ENCODE peak calls at places on chromosomes 13 and 19, in six cellular contexts. One of them, this sample, is unnamed. For H3K36me3, the result is how much of the 10 kb centered on the place peaks cover.

GRCh38 chr19:32181356-32181920 is 164.0 kb upstream of the ZNF507 start:
- DNase-seq in transverse colon: no peak
- DNase-seq in lung: no peak
- DNase-seq in gastrocnemius medialis: no peak
- DNase-seq in cardiac muscle cell: no peak
- DNase-seq in fibroblast of lung: no peak
- DNase-seq in this sample: no peak

GRCh38 chr13:38265135-38265497 is 84.5 kb upstream of the UFM1 start:
- DNase-seq in transverse colon: no peak
- DNase-seq in lung: peak
- DNase-seq in gastrocnemius medialis: no peak
- DNase-seq in cardiac muscle cell: no peak
- DNase-seq in fibroblast of lung: no peak
- DNase-seq in this sample: no peak

GRCh38 chr19:16074488-16075365 is 1.6 kb upstream of the TPM4 start:
- DNase-seq in transverse colon: peak
- DNase-seq in lung: no peak
- DNase-seq in gastrocnemius medialis: no peak
- DNase-seq in cardiac muscle cell: no peak
- DNase-seq in fibroblast of lung: no peak
- DNase-seq in this sample: no peak

GRCh38 chr13:22801402-22802003 is 379.3 kb upstream of the SGCG start:
- DNase-seq in transverse colon: no peak
- DNase-seq in lung: no peak
- DNase-seq in gastrocnemius medialis: no peak
- DNase-seq in cardiac muscle cell: peak
- DNase-seq in fibroblast of lung: no peak
- DNase-seq in this sample: no peak

GRCh38 chr19:1090731-1091543 is 4.2 kb downstream of the POLR2E start:
- DNase-seq in transverse colon: no peak
- DNase-seq in lung: no peak
- DNase-seq in gastrocnemius medialis: no peak
- DNase-seq in cardiac muscle cell: no peak
- DNase-seq in fibroblast of lung: no peak
- DNase-seq in this sample: no peak

GRCh38 chr13:40230833-40231266 is 435.6 kb downstream of the FOXO1 start:
- DNase-seq in transverse colon: no peak
- DNase-seq in lung: no peak
- DNase-seq in gastrocnemius medialis: no peak
- DNase-seq in cardiac muscle cell: peak
- DNase-seq in fibroblast of lung: peak
- DNase-seq in this sample: no peak

GRCh38 chr13:21476893-21477472 is 17.9 kb upstream of the ZDHHC20 start:
- DNase-seq in transverse colon: peak
- DNase-seq in lung: peak
- DNase-seq in gastrocnemius medialis: peak
- DNase-seq in cardiac muscle cell: peak
- DNase-seq in fibroblast of lung: peak
- DNase-seq in this sample: peak

GRCh38 chr19:1811942-1812425 is at the start of gene ATP8B3:
- DNase-seq in transverse colon: no peak
- DNase-seq in lung: no peak
- DNase-seq in gastrocnemius medialis: no peak
- DNase-seq in cardiac muscle cell: no peak
- DNase-seq in fibroblast of lung: no peak
- DNase-seq in this sample: no peak

GRCh38 chr19:45569619-45570421 is 14.8 kb downstream of the OPA3 start:
- DNase-seq in transverse colon: peak
- DNase-seq in lung: peak
- DNase-seq in gastrocnemius medialis: peak
- DNase-seq in cardiac muscle cell: peak
- DNase-seq in fibroblast of lung: peak
- DNase-seq in this sample: peak

GRCh38 chr19:39192846-39193245 is 3.9 kb upstream of the NCCRP1 start:
- DNase-seq in transverse colon: no peak
- DNase-seq in lung: no peak
- DNase-seq in gastrocnemius medialis: no peak
- DNase-seq in cardiac muscle cell: no peak
- DNase-seq in fibroblast of lung: no peak
- DNase-seq in this sample: no peak

GRCh38 chr13:21371011-21371410 is 88.1 kb downstream of the ZDHHC20 start:
- DNase-seq in transverse colon: no peak
- DNase-seq in lung: no peak
- DNase-seq in gastrocnemius medialis: no peak
- DNase-seq in cardiac muscle cell: peak
- DNase-seq in fibroblast of lung: no peak
- DNase-seq in this sample: no peak

GRCh38 chr13:109576331-109576813 is 210.0 kb downstream of the IRS2 start:
- DNase-seq in transverse colon: peak
- DNase-seq in lung: no peak
- DNase-seq in gastrocnemius medialis: no peak
- DNase-seq in cardiac muscle cell: peak
- DNase-seq in fibroblast of lung: no peak
- DNase-seq in this sample: no peak

GRCh38 chr19:29860492-29860891 is 48.7 kb downstream of the CCNE1 start:
- DNase-seq in transverse colon: no peak
- DNase-seq in lung: no peak
- DNase-seq in gastrocnemius medialis: no peak
- DNase-seq in cardiac muscle cell: no peak
- DNase-seq in fibroblast of lung: no peak
- DNase-seq in this sample: no peak

GRCh38 chr19:3179739-3180293 is 1.2 kb downstream of the S1PR4 start:
- DNase-seq in transverse colon: no peak
- DNase-seq in lung: no peak
- DNase-seq in gastrocnemius medialis: no peak
- DNase-seq in cardiac muscle cell: no peak
- DNase-seq in fibroblast of lung: no peak
- DNase-seq in this sample: no peak

GRCh38 chr13:110127986-110128511 is 178.9 kb downstream of the COL4A1 start:
- DNase-seq in transverse colon: no peak
- DNase-seq in lung: peak
- DNase-seq in gastrocnemius medialis: no peak
- DNase-seq in cardiac muscle cell: no peak
- DNase-seq in fibroblast of lung: peak
- DNase-seq in this sample: no peak

GRCh38 chr19:33194884-33195710 is 967 bp downstream of the LRP3 start:
- DNase-seq in transverse colon: peak
- DNase-seq in lung: no peak
- DNase-seq in gastrocnemius medialis: no peak
- DNase-seq in cardiac muscle cell: peak
- DNase-seq in fibroblast of lung: peak
- DNase-seq in this sample: peak

GRCh38 chr13:49571299-49572240 is 13.8 kb downstream of the RCBTB1 start:
- DNase-seq in transverse colon: no peak
- DNase-seq in lung: peak
- DNase-seq in gastrocnemius medialis: no peak
- DNase-seq in cardiac muscle cell: no peak
- DNase-seq in fibroblast of lung: no peak
- DNase-seq in this sample: no peak

GRCh38 chr19:10033614-10034013 is 20.3 kb downstream of the RDH8 start:
- DNase-seq in transverse colon: no peak
- DNase-seq in lung: no peak
- DNase-seq in gastrocnemius medialis: no peak
- DNase-seq in cardiac muscle cell: no peak
- DNase-seq in fibroblast of lung: no peak
- DNase-seq in this sample: no peak

GRCh38 chr13:97975280-97975850 is 21.9 kb downstream of the IPO5 start:
- DNase-seq in transverse colon: no peak
- DNase-seq in lung: no peak
- DNase-seq in gastrocnemius medialis: no peak
- DNase-seq in cardiac muscle cell: no peak
- DNase-seq in fibroblast of lung: no peak
- DNase-seq in this sample: no peak

GRCh38 chr13:90414691-90415596 is 932.5 kb upstream of the MIR17HG start:
- DNase-seq in transverse colon: no peak
- DNase-seq in lung: no peak
- DNase-seq in gastrocnemius medialis: no peak
- DNase-seq in cardiac muscle cell: peak
- DNase-seq in fibroblast of lung: peak
- DNase-seq in this sample: no peak

GRCh38 chr13:90416519-90416918 is 931.0 kb upstream of the MIR17HG start:
- DNase-seq in transverse colon: no peak
- DNase-seq in lung: no peak
- DNase-seq in gastrocnemius medialis: peak
- DNase-seq in cardiac muscle cell: peak
- DNase-seq in fibroblast of lung: peak
- DNase-seq in this sample: no peak

GRCh38 chr13:90416938-90417337 is 930.5 kb upstream of the MIR17HG start:
- DNase-seq in transverse colon: no peak
- DNase-seq in lung: no peak
- DNase-seq in gastrocnemius medialis: no peak
- DNase-seq in cardiac muscle cell: no peak
- DNase-seq in fibroblast of lung: peak
- DNase-seq in this sample: no peak

GRCh38 chr13:90415902-90416301 is 931.6 kb upstream of the MIR17HG start:
- DNase-seq in transverse colon: no peak
- DNase-seq in lung: no peak
- DNase-seq in gastrocnemius medialis: no peak
- DNase-seq in cardiac muscle cell: no peak
- DNase-seq in fibroblast of lung: peak
- DNase-seq in this sample: no peak

DNA sequence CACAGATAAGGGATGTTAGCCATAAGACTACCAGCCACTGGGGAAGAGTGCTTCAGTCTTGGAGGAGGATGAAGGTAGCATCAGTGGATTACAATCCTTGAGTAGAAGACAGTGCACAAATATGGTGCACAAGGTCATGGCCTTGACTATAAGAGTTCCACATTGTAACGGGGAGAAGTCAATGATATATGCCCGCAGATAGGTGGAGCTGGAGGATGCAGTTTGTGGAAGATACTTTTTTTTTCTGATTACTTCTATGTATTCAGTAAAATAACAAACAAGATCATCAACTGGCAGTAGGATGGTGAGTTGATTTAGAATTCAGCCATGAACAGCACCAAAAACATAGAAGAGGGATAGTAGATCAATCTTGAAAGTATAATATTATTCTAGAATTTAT is 926.8 kb upstream of the MIR17HG start:
- DNase-seq in transverse colon: no peak
- DNase-seq in lung: no peak
- DNase-seq in gastrocnemius medialis: no peak
- DNase-seq in cardiac muscle cell: no peak
- DNase-seq in fibroblast of lung: no peak
- DNase-seq in this sample: no peak
- TF ChIP-seq CTCF in transverse colon: no peak
- TF ChIP-seq CTCF in lung: no peak
- TF ChIP-seq CTCF in gastrocnemius medialis: no peak
- TF ChIP-seq CTCF in cardiac muscle cell: peak
- TF ChIP-seq CTCF in fibroblast of lung: peak
- TF ChIP-seq CTCF in this sample: peak

GRCh38 chr13:114249062-114249461 is 14.4 kb downstream of the CDC16 start:
- DNase-seq in transverse colon: no peak
- DNase-seq in lung: no peak
- DNase-seq in gastrocnemius medialis: no peak
- DNase-seq in cardiac muscle cell: no peak
- DNase-seq in fibroblast of lung: no peak
- DNase-seq in this sample: peak

GRCh38 chr13:114244637-114245036 is 9.9 kb downstream of the CDC16 start:
- DNase-seq in transverse colon: no peak
- DNase-seq in lung: no peak
- DNase-seq in gastrocnemius medialis: no peak
- DNase-seq in cardiac muscle cell: no peak
- DNase-seq in fibroblast of lung: no peak
- DNase-seq in this sample: no peak

DNA sequence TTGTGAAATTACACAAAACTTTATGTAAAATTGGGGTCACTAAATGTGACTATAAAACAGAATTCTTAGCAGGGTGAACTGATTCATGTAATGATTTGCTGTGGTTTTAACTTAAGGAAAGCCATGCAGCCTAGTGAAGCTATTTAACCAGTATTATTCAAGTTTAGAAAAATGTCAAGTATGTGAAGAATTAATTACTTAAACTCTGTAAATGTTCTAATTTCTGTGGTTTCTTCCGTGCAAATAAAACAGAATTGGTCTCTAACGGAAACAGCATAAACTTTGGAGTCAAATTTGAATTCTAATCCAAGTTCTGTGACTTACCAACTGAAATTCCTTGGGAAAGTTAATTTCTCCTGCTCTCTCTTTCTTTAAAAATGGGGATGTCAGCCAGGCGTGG is 13.3 kb downstream of the CDC16 start:
- DNase-seq in transverse colon: no peak
- DNase-seq in lung: no peak
- DNase-seq in gastrocnemius medialis: no peak
- DNase-seq in cardiac muscle cell: no peak
- DNase-seq in fibroblast of lung: peak
- DNase-seq in this sample: no peak
- H3K36me3 ChIP-seq in transverse colon: half or more
- H3K36me3 ChIP-seq in lung: under half
- H3K36me3 ChIP-seq in gastrocnemius medialis: under half
- H3K36me3 ChIP-seq in cardiac muscle cell: half or more
- H3K36me3 ChIP-seq in fibroblast of lung: under half
- H3K36me3 ChIP-seq in this sample: half or more

DNA sequence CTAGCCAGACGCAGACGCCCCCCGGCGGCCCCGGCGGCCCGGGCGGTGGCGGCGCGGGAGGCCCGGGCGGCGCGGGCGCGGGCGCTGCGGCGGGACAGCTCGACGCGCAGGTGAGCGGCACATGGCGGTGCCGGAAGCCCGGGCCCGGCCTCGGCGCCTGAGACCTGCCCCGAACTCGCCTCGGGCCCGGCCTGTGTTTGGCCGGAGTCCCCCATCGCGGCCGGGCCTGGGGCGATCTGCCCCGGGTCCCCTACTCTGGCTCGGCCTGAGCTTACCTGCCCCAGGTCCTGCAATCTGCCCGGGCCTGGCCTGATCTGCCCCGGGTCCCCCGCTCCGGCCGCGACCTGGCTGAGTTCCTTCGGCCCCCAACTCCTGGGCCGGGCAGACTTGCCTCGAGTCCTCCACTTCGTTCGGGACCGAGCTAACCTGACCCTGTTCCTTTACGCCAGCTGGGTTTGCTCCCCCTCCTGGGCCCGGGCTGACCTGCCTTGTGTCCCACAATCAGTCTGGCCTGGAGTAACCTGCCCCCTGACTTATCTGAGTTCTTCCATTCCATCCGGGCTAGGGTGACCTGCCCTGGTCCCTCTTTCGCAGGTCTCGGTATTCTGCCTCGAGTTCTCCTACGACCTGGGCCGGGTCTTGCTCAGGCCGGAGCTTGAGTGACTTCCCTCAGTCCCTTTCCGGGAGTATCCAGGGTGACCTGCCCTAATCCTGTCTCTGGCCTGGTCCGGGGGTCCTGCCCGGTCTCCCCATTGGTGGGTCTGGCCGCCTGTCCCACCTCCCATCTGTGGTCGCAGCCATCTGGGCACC is 777 bp downstream of the UPF1 start:
- DNase-seq in transverse colon: peak
- DNase-seq in lung: no peak
- DNase-seq in gastrocnemius medialis: peak
- DNase-seq in cardiac muscle cell: no peak
- DNase-seq in fibroblast of lung: no peak
- DNase-seq in this sample: peak
- TF ChIP-seq CTCF in transverse colon: no peak
- TF ChIP-seq CTCF in lung: no peak
- TF ChIP-seq CTCF in gastrocnemius medialis: no peak
- TF ChIP-seq CTCF in cardiac muscle cell: peak
- TF ChIP-seq CTCF in fibroblast of lung: peak
- TF ChIP-seq CTCF in this sample: peak

DNA sequence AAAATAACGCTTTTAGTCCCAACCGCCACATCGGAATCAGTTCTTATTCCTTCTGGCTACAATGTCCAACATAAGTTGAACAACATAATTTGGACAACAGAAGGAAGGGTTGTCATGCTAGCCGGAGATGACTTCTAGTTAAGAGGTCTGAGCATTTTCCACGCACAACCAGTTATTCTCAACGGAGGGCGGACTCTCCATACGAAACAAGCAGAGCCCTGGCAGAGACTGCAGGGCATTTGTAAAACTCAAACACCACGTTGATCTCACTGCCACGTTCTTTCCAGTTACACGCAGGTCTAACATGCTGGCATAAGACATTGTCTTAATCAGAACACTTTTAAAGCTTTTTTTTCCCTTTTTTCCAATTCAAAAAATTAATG is 38.3 kb upstream of the DCUN1D2 start:
- DNase-seq in transverse colon: no peak
- DNase-seq in lung: no peak
- DNase-seq in gastrocnemius medialis: no peak
- DNase-seq in cardiac muscle cell: no peak
- DNase-seq in fibroblast of lung: no peak
- DNase-seq in this sample: peak
- H3K36me3 ChIP-seq in transverse colon: under half
- H3K36me3 ChIP-seq in lung: under half
- H3K36me3 ChIP-seq in gastrocnemius medialis: under half
- H3K36me3 ChIP-seq in cardiac muscle cell: under half
- H3K36me3 ChIP-seq in fibroblast of lung: under half
- H3K36me3 ChIP-seq in this sample: half or more